ENCODE peak calls at places on chromosomes 4 and X, in ten cellular contexts. A is GM23338, D is HepG2, T is H9, V is H1, Y is endothelial cell of umbilical vein, K is fibroblast of lung, M is astrocyte, Q is neuronal stem cell, F is SK-N-SH. R is an unnamed sample.

GRCh38 chr4:157303471-157303960 is 83.0 kb downstream of the GRIA2 start:
- DNase-seq in M (no peak), D (no peak), Y (no peak), F (no peak), A (peak), Q (no peak), K (no peak), T (no peak), V (no peak), R (no peak)

GRCh38 chr4:20268028-20268427 is 16.3 kb downstream of the SLIT2 start:
- DNase-seq in K (peak), V (no peak), D (no peak), A (no peak), M (no peak), T (no peak), F (no peak), Q (no peak), Y (no peak), R (no peak)

GRCh38 chr4:137583650-137584049 is 51.4 kb upstream of the PCDH18 start:
- DNase-seq in T (no peak), M (no peak), A (no peak), Y (no peak), V (no peak), Q (no peak), F (no peak), D (no peak), K (no peak), R (no peak)

GRCh38 chr4:179583221-179583620 is 2141.0 kb upstream of the AGA start:
- DNase-seq in M (no peak), K (peak), Q (no peak), V (no peak), T (no peak), F (no peak), A (peak), D (no peak), Y (no peak), R (no peak)

GRCh38 chrX:586351-586750 is 44.2 kb upstream of the SHOX start:
- DNase-seq in F (no peak), K (no peak), M (no peak), A (no peak), D (no peak), Q (no peak), Y (no peak), V (no peak), T (no peak), R (no peak)

GRCh38 chr4:78065514-78066192 is 8.5 kb downstream of the FRAS1 start:
- DNase-seq in K (no peak), D (peak), A (peak), T (no peak), F (no peak), Q (no peak), V (no peak), M (no peak), Y (no peak), R (peak)

GRCh38 chrX:19638968-19639539 is 123.7 kb upstream of the MAP3K15 start:
- DNase-seq in Y (no peak), T (no peak), A (peak), D (no peak), Q (no peak), V (no peak), M (no peak), F (no peak), K (no peak), R (no peak)

GRCh38 chr4:188086858-188087257 is 22.5 kb downstream of the TRIML2 start:
- DNase-seq in Y (no peak), D (no peak), A (no peak), Q (no peak), K (no peak), F (no peak), M (no peak), T (no peak), V (no peak), R (no peak)

GRCh38 chrX:151359931-151360871 is 36.8 kb upstream of the VMA21 start:
- DNase-seq in F (peak), A (peak), M (no peak), Y (peak), T (peak), Q (peak), D (peak), K (no peak), V (no peak), R (peak)

GRCh38 chr4:91997045-91997444 is 306.7 kb upstream of the GRID2 start:
- DNase-seq in D (no peak), V (no peak), T (no peak), Y (no peak), A (no peak), F (no peak), M (no peak), Q (no peak), K (no peak), R (no peak)

GRCh38 chr4:78129383-78130108 is 72.4 kb downstream of the FRAS1 start:
- DNase-seq in M (no peak), D (no peak), F (no peak), Y (no peak), K (no peak), T (no peak), V (no peak), Q (no peak), A (no peak), R (no peak)

GRCh38 chrX:44874481-44875184 is 1.6 kb downstream of the KDM6A start:
- DNase-seq in Q (no peak), T (no peak), M (peak), K (peak), D (no peak), A (peak), Y (peak), F (peak), V (no peak), R (peak)

GRCh38 chr4:10582059-10582686 is 102.4 kb downstream of the CLNK start:
- DNase-seq in Q (peak), M (peak), V (no peak), T (peak), Y (peak), D (peak), K (peak), A (peak), F (peak), R (peak)

GRCh38 chr4:165204462-165204830 is 2.9 kb upstream of the KLHL2 start:
- DNase-seq in A (no peak), T (no peak), V (no peak), D (no peak), Y (peak), Q (no peak), K (peak), F (no peak), M (peak), R (no peak)

GRCh38 chrX:84715315-84715714 is 213.1 kb upstream of the HDX start:
- DNase-seq in T (no peak), M (no peak), D (no peak), V (no peak), F (no peak), Y (no peak), A (no peak), K (no peak), Q (no peak), R (no peak)

GRCh38 chr4:151227731-151228130 is 49.2 kb upstream of the PRSS48 start:
- DNase-seq in Y (peak), F (no peak), A (no peak), Q (no peak), D (no peak), T (no peak), M (peak), K (peak), V (no peak), R (peak)

GRCh38 chr4:52823478-52824092 is 38.5 kb upstream of the RASL11B start:
- DNase-seq in Q (no peak), K (peak), Y (no peak), V (no peak), T (no peak), A (no peak), F (no peak), M (peak), D (no peak), R (no peak)

GRCh38 chr4:99759346-99759984 is 57.2 kb upstream of the DAPP1 start:
- DNase-seq in T (no peak), A (peak), D (no peak), F (no peak), Q (no peak), Y (no peak), K (no peak), M (no peak), V (no peak), R (no peak)

GRCh38 chr4:149715822-149716585 is 99.6 kb downstream of the IQCM start:
- DNase-seq in Q (no peak), K (no peak), Y (no peak), M (no peak), D (no peak), A (no peak), T (no peak), V (no peak), F (no peak), R (no peak)

GRCh38 chr4:168647976-168648375 is 151.1 kb downstream of the PALLD start:
- DNase-seq in A (no peak), K (no peak), Y (no peak), F (no peak), Q (no peak), D (no peak), V (no peak), T (no peak), M (no peak), R (no peak)

GRCh38 chrX:103356023-103356798 is at the start of gene TCEAL9:
- DNase-seq in F (peak), V (no peak), D (peak), Y (peak), Q (no peak), M (peak), A (peak), T (peak), K (peak), R (peak)

GRCh38 chr4:159341486-159341885 is 238.6 kb downstream of the RAPGEF2 start:
- DNase-seq in T (no peak), D (peak), Y (no peak), K (no peak), V (no peak), A (no peak), Q (no peak), F (no peak), M (no peak), R (no peak)

DNA sequence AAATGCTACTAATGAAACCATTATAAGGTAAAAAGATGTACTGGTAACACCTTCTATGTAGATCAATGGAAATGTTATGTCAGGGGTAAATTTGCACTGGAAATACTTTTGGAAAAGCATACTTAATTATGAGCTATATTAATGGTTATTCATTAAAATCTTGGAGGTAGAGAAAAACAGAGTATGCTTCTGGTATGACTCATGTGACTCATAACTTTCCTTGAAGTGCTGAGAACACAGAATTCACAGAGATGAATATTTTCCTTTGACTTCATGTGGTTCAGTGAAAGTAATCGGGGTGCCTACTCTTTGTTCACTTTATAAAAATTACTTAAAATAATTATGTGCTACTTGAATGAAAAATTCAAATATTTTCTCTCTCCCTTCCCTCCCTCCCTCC is 254.2 kb downstream of the KCTD8 start:
- DNase-seq in T (no peak), Y (peak), V (no peak), D (no peak), M (peak), Q (no peak), K (peak), F (no peak), A (no peak), R (no peak)
- H2AFZ ChIP-seq in T (no peak), Y (no peak), V (no peak), D (no peak), M (no peak), Q (no peak), K (no peak), F (no peak), A (no peak), R (no peak)

GRCh38 chr4:146029147-146029546 is 90.5 kb upstream of the ZNF827 start:
- DNase-seq in V (no peak), A (no peak), Y (no peak), Q (no peak), F (no peak), M (peak), D (no peak), K (peak), T (no peak), R (no peak)
- H2AFZ ChIP-seq in V (peak), A (no peak), Y (no peak), Q (no peak), F (no peak), M (no peak), D (no peak), K (no peak), T (no peak), R (no peak)

GRCh38 chr4:128538111-128538882 is 250.7 kb upstream of the PGRMC2 start:
- DNase-seq in F (no peak), A (no peak), K (no peak), T (no peak), Y (no peak), M (no peak), V (no peak), D (no peak), Q (no peak), R (no peak)
- H2AFZ ChIP-seq in F (no peak), A (no peak), K (no peak), T (no peak), Y (peak), M (no peak), V (no peak), D (no peak), Q (no peak), R (no peak)

GRCh38 chr4:26050212-26050643 is 136.2 kb downstream of the SMIM20 start:
- DNase-seq in D (no peak), Q (no peak), T (no peak), Y (no peak), F (no peak), V (no peak), K (no peak), A (no peak), M (no peak), R (no peak)

GRCh38 chr4:26048378-26048882 is 134.4 kb downstream of the SMIM20 start:
- DNase-seq in Q (no peak), Y (peak), M (peak), A (no peak), F (peak), K (peak), D (no peak), V (no peak), T (no peak), R (peak)

GRCh38 chr4:26048962-26049361 is 134.9 kb downstream of the SMIM20 start:
- DNase-seq in Y (no peak), A (no peak), V (no peak), D (no peak), Q (no peak), K (peak), T (no peak), F (no peak), M (peak), R (no peak)

GRCh38 chr4:26049447-26049846 is 135.4 kb downstream of the SMIM20 start:
- DNase-seq in Y (no peak), M (no peak), K (no peak), A (no peak), D (no peak), T (no peak), F (no peak), Q (no peak), V (no peak), R (no peak)

GRCh38 chr4:26047795-26048194 is 133.8 kb downstream of the SMIM20 start:
- DNase-seq in V (no peak), K (no peak), T (no peak), D (no peak), F (no peak), A (no peak), M (no peak), Y (no peak), Q (no peak), R (no peak)
- H2AFZ ChIP-seq in V (no peak), K (no peak), T (no peak), D (no peak), F (no peak), A (peak), M (no peak), Y (no peak), Q (no peak), R (no peak)

GRCh38 chrX:154295664-154296310 is at the start of gene TKTL1:
- DNase-seq in K (no peak), Y (no peak), A (no peak), T (no peak), F (no peak), V (no peak), D (no peak), Q (no peak), M (no peak), R (no peak)

GRCh38 chrX:154300815-154301214 is 5.2 kb downstream of the TKTL1 start:
- DNase-seq in F (no peak), Q (no peak), M (no peak), A (no peak), V (no peak), T (no peak), Y (no peak), K (no peak), D (no peak), R (no peak)

GRCh38 chrX:154294791-154295580 is at the start of gene TEX28:
- DNase-seq in A (no peak), K (no peak), M (no peak), Q (no peak), T (no peak), V (no peak), D (no peak), F (no peak), Y (no peak), R (no peak)

GRCh38 chrX:154296731-154297130 is 1.1 kb downstream of the TKTL1 start:
- DNase-seq in Y (no peak), T (no peak), Q (no peak), V (no peak), A (no peak), K (no peak), D (no peak), F (no peak), M (no peak), R (no peak)

DNA sequence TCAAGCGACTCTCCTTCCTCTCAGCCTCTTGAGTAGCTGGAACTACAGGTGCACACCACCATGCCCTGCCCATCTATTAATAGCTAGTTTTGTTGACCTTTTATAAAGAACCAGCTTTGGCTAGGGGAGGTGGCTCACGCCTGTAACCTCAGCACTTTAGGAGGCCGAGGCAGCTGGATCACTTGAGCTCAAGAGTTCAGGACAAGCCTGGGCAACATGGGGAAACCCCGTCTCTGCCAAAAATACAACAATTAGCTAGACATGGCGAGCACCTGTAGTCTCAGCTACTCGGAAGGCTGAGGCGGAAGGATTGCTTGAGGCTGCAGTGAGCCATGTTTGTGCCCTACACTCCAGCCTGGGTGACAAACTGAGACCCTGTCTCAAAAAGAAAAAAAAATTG is 2.7 kb downstream of the TKTL1 start:
- DNase-seq in F (no peak), K (no peak), D (no peak), Y (no peak), T (no peak), V (no peak), A (no peak), Q (no peak), M (no peak), R (no peak)
- H2AFZ ChIP-seq in F (no peak), K (no peak), D (no peak), Y (no peak), T (no peak), V (no peak), A (no peak), Q (no peak), M (no peak), R (no peak)

DNA sequence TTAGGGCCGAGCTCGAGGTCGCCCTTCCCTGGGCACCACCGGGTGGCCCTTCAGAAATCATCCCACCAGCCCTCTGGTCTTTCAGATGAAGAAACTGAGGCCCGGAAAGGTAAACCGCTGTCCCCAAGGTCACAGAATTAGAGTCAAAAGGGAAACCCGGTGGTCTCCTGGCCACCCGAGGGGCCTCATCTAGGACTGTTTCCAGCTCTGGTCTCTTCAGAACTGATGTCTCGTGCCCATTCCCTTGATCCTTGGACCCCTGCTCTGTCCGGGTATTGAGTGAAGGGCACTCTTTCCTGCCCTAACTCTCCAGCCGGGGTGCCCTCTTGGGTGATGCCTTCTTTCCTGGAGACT is 841 bp downstream of the HTRA3 start:
- DNase-seq in K (no peak), Q (no peak), M (no peak), Y (no peak), A (no peak), T (no peak), D (no peak), F (no peak), V (no peak), R (no peak)
- H2AFZ ChIP-seq in K (no peak), Q (no peak), M (no peak), Y (no peak), A (peak), T (no peak), D (no peak), F (no peak), V (no peak), R (no peak)

R was measured in hepatocyte.